ENCODE peak calls at places on chromosome 21, in eight cellular contexts. One of them, this sample, is unnamed.

GRCh38 chr21:46182548-46183336 is 1.5 kb downstream of the SPATC1L start:
- DNase-seq in bronchial epithelial cell: no peak
- DNase-seq in IMR-90: no peak
- DNase-seq in stimulated activated CD8-positive, alpha-beta memory T cell treated with anti-CD3 and anti-CD28 coated beads, Interleukin-15, amount 100 ng/mL, for 1 hour: no peak
- DNase-seq in cardiac fibroblast: no peak
- DNase-seq in non-pigmented ciliary epithelial cell: no peak
- DNase-seq in astrocyte of the spinal cord: no peak
- DNase-seq in substantia nigra: no peak
- DNase-seq in this sample: no peak

GRCh38 chr21:37445228-37445627 is 78.7 kb downstream of the DYRK1A start:
- DNase-seq in astrocyte of the spinal cord: no peak
- DNase-seq in cardiac fibroblast: peak; percentile 81
- DNase-seq in stimulated activated CD8-positive, alpha-beta memory T cell treated with anti-CD3 and anti-CD28 coated beads, Interleukin-15, amount 100 ng/mL, for 1 hour: no peak
- DNase-seq in IMR-90: peak; percentile 62
- DNase-seq in substantia nigra: no peak
- DNase-seq in non-pigmented ciliary epithelial cell: no peak
- DNase-seq in bronchial epithelial cell: no peak
- DNase-seq in this sample: peak; percentile 51

GRCh38 chr21:27421654-27422053 is 454.8 kb upstream of the ADAMTS5 start:
- DNase-seq in bronchial epithelial cell: no peak
- DNase-seq in stimulated activated CD8-positive, alpha-beta memory T cell treated with anti-CD3 and anti-CD28 coated beads, Interleukin-15, amount 100 ng/mL, for 1 hour: no peak
- DNase-seq in non-pigmented ciliary epithelial cell: no peak
- DNase-seq in IMR-90: no peak
- DNase-seq in astrocyte of the spinal cord: no peak
- DNase-seq in cardiac fibroblast: peak; percentile 48
- DNase-seq in substantia nigra: no peak
- DNase-seq in this sample: no peak

GRCh38 chr21:32708069-32708468 is 19.7 kb downstream of the SYNJ1 start:
- DNase-seq in astrocyte of the spinal cord: no peak
- DNase-seq in non-pigmented ciliary epithelial cell: no peak
- DNase-seq in stimulated activated CD8-positive, alpha-beta memory T cell treated with anti-CD3 and anti-CD28 coated beads, Interleukin-15, amount 100 ng/mL, for 1 hour: no peak
- DNase-seq in substantia nigra: no peak
- DNase-seq in bronchial epithelial cell: no peak
- DNase-seq in IMR-90: no peak
- DNase-seq in cardiac fibroblast: no peak
- DNase-seq in this sample: no peak

GRCh38 chr21:15999741-16000140 is 270.0 kb downstream of the USP25 start:
- DNase-seq in bronchial epithelial cell: no peak
- DNase-seq in cardiac fibroblast: no peak
- DNase-seq in substantia nigra: no peak
- DNase-seq in IMR-90: no peak
- DNase-seq in astrocyte of the spinal cord: no peak
- DNase-seq in non-pigmented ciliary epithelial cell: no peak
- DNase-seq in stimulated activated CD8-positive, alpha-beta memory T cell treated with anti-CD3 and anti-CD28 coated beads, Interleukin-15, amount 100 ng/mL, for 1 hour: no peak
- DNase-seq in this sample: no peak

GRCh38 chr21:43893536-43894205 is 28.6 kb downstream of the AGPAT3 start:
- DNase-seq in IMR-90: no peak
- DNase-seq in non-pigmented ciliary epithelial cell: no peak
- DNase-seq in cardiac fibroblast: no peak
- DNase-seq in bronchial epithelial cell: peak; percentile 37
- DNase-seq in astrocyte of the spinal cord: no peak
- DNase-seq in stimulated activated CD8-positive, alpha-beta memory T cell treated with anti-CD3 and anti-CD28 coated beads, Interleukin-15, amount 100 ng/mL, for 1 hour: no peak
- DNase-seq in substantia nigra: no peak
- DNase-seq in this sample: no peak

GRCh38 chr21:33403128-33403785 is at the start of gene IFNGR2:
- DNase-seq in cardiac fibroblast: peak; percentile 52
- DNase-seq in stimulated activated CD8-positive, alpha-beta memory T cell treated with anti-CD3 and anti-CD28 coated beads, Interleukin-15, amount 100 ng/mL, for 1 hour: no peak
- DNase-seq in IMR-90: no peak
- DNase-seq in non-pigmented ciliary epithelial cell: no peak
- DNase-seq in astrocyte of the spinal cord: no peak
- DNase-seq in bronchial epithelial cell: no peak
- DNase-seq in substantia nigra: peak; percentile 31
- DNase-seq in this sample: peak; percentile 78

GRCh38 chr21:42746240-42746592 is 92.8 kb downstream of the PDE9A start:
- DNase-seq in IMR-90: no peak
- DNase-seq in substantia nigra: no peak
- DNase-seq in cardiac fibroblast: no peak
- DNase-seq in bronchial epithelial cell: no peak
- DNase-seq in astrocyte of the spinal cord: no peak
- DNase-seq in non-pigmented ciliary epithelial cell: no peak
- DNase-seq in stimulated activated CD8-positive, alpha-beta memory T cell treated with anti-CD3 and anti-CD28 coated beads, Interleukin-15, amount 100 ng/mL, for 1 hour: no peak
- DNase-seq in this sample: no peak